ENCODE peak calls at places on chromosomes 4 and X, in six cellular contexts. K, Y, H, I, T and C are unnamed samples.
A peak's percentile ranks its signal among the peaks of the same experiment; 100 is the strongest.

GRCh38 chr4:38493068-38493467 is 170.9 kb upstream of the KLF3 start:
- DNase-seq in K (no peak), Y (no peak), H (no peak), I (no peak), T (no peak), C (no peak)

GRCh38 chrX:11435568-11435967 is 142.4 kb downstream of the AMELX start:
- DNase-seq in K (no peak), Y (no peak), H (no peak), I (no peak), T (no peak), C (no peak)

GRCh38 chrX:8033175-8033574 is 106.0 kb upstream of the PNPLA4 start:
- DNase-seq in K (no peak), Y (no peak), H (no peak), I (no peak), T (no peak), C (no peak)

GRCh38 chr4:54909964-54910363 is 215.4 kb downstream of the KDR start:
- DNase-seq in K (no peak), Y (no peak), H (no peak), I (no peak), T (no peak), C (no peak)

GRCh38 chr4:7970031-7970946 is 30.6 kb upstream of the AFAP1 start:
- DNase-seq in K (no peak), Y (peak; percentile 76), H (no peak), I (no peak), T (no peak), C (peak; percentile 42)

GRCh38 chrX:17242470-17242869 is 132.5 kb upstream of the NHS start:
- DNase-seq in K (no peak), Y (peak; percentile 10), H (no peak), I (peak; percentile 45), T (peak; percentile 43), C (peak; percentile 57)

GRCh38 chr4:168562021-168562691 is 65.3 kb downstream of the PALLD start:
- DNase-seq in K (no peak), Y (no peak), H (no peak), I (no peak), T (no peak), C (no peak)

GRCh38 chr4:144820706-144821105 is 174.8 kb downstream of the HHIP start:
- DNase-seq in K (no peak), Y (no peak), H (no peak), I (no peak), T (no peak), C (no peak)

GRCh38 chr4:25818293-25819240 is 44.2 kb downstream of the SEL1L3 start:
- DNase-seq in K (no peak), Y (no peak), H (no peak), I (no peak), T (no peak), C (no peak)

GRCh38 chrX:9133426-9133825 is 99.5 kb upstream of the FAM9B start:
- DNase-seq in K (no peak), Y (no peak), H (no peak), I (no peak), T (no peak), C (no peak)

GRCh38 chr4:174516345-174516744 is 5.9 kb downstream of the HPGD start:
- DNase-seq in K (no peak), Y (no peak), H (no peak), I (no peak), T (no peak), C (no peak)

GRCh38 chr4:8403173-8403753 is 37.3 kb downstream of the ACOX3 start:
- DNase-seq in K (peak; percentile 81), Y (peak; percentile 48), H (no peak), I (peak; percentile 93), T (peak; percentile 89), C (peak; percentile 96)

GRCh38 chr4:36269116-36269515 is 12.3 kb upstream of the DTHD1 start:
- DNase-seq in K (no peak), Y (no peak), H (no peak), I (no peak), T (no peak), C (no peak)

GRCh38 chrX:7515681-7516413 is 327.1 kb upstream of the VCX start:
- DNase-seq in K (no peak), Y (no peak), H (no peak), I (no peak), T (no peak), C (no peak)

GRCh38 chrX:149527705-149528104 is 13.1 kb upstream of the EOLA1 start:
- DNase-seq in K (peak; percentile 20), Y (peak; percentile 21), H (no peak), I (no peak), T (peak; percentile 29), C (peak; percentile 27)

GRCh38 chrX:3748052-3748559 is 34.7 kb upstream of the PRKX start:
- DNase-seq in K (no peak), Y (no peak), H (no peak), I (no peak), T (no peak), C (no peak)

GRCh38 chr4:95095352-95095974 is 337.7 kb downstream of the BMPR1B start:
- DNase-seq in K (no peak), Y (peak; percentile 5), H (no peak), I (no peak), T (no peak), C (peak; percentile 30)

GRCh38 chr4:122700178-122700725 is 32.3 kb upstream of the BBS12 start:
- DNase-seq in K (no peak), Y (peak; percentile 12), H (no peak), I (no peak), T (peak; percentile 57), C (peak; percentile 12)

GRCh38 chrX:130028196-130028595 is 45.8 kb downstream of the BCORL1 start:
- DNase-seq in K (peak; percentile 28), Y (no peak), H (no peak), I (peak; percentile 65), T (peak; percentile 52), C (peak; percentile 49)

GRCh38 chr4:14681330-14681729 is 321.0 kb upstream of the CPEB2 start:
- DNase-seq in K (no peak), Y (no peak), H (no peak), I (no peak), T (no peak), C (peak; percentile 30)

GRCh38 chr4:3483471-3483921 is 20.4 kb downstream of the DOK7 start:
- DNase-seq in K (no peak), Y (no peak), H (no peak), I (no peak), T (no peak), C (no peak)

GRCh38 chrX:6363193-6363592 is 134.5 kb upstream of the NLGN4X start:
- DNase-seq in K (no peak), Y (no peak), H (no peak), I (no peak), T (no peak), C (peak; percentile 7)

GRCh38 chrX:47564438-47565085 is 3.6 kb downstream of the ARAF start:
- DNase-seq in K (no peak), Y (no peak), H (no peak), I (no peak), T (no peak), C (no peak)

GRCh38 chr4:132792305-132792704 is 356.8 kb upstream of the PCDH10 start:
- DNase-seq in K (no peak), Y (no peak), H (no peak), I (no peak), T (no peak), C (no peak)

GRCh38 chr4:39096847-39097246 is 34.8 kb downstream of the KLHL5 start:
- DNase-seq in K (no peak), Y (no peak), H (no peak), I (no peak), T (no peak), C (no peak)

GRCh38 chrX:47361538-47362511 is 8.6 kb upstream of the ZNF157 start:
- DNase-seq in K (peak; percentile 78), Y (peak; percentile 67), H (peak; percentile 96), I (peak; percentile 62), T (peak; percentile 23), C (peak; percentile 80)

GRCh38 chrX:65581661-65582339 is 47.2 kb upstream of the LAS1L start:
- DNase-seq in K (peak; percentile 59), Y (peak; percentile 26), H (no peak), I (peak; percentile 58), T (peak; percentile 53), C (peak; percentile 57)

GRCh38 chrX:25300994-25301393 is 285.2 kb upstream of the ARX start:
- DNase-seq in K (no peak), Y (no peak), H (no peak), I (no peak), T (no peak), C (no peak)

GRCh38 chrX:152992120-152992519 is 1.8 kb downstream of the PNMA5 start:
- DNase-seq in K (no peak), Y (no peak), H (no peak), I (no peak), T (no peak), C (no peak)

DNA sequence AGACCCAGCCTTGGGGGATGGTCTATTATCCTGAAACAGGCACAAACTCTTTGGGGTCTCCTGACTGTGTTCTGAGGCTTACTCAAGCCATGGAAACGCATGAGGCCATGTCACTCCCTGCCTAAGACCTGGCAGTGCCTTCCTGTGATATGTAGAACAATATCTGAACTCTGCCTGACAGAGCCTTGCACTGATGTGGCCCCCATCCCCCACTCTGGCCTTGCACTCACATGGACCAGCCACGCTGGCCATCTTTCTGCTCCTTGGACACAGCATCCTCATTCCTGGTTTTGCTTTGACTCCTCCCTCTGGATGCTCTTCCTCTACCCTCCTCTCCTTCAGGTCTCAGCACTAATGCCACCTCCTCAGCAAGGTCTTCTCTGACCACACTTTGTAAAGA is 100.2 kb downstream of the SCD5 start:
- DNase-seq in K (no peak), Y (no peak), H (no peak), I (no peak), T (no peak), C (no peak)
- TF ChIP-seq CHD2 in K (no peak), Y (no peak), H (no peak), I (no peak), T (no peak), C (no peak)

GRCh38 chrX:13607356-13607995 is 38.1 kb downstream of the EGFL6 start:
- DNase-seq in K (no peak), Y (no peak), H (no peak), I (no peak), T (no peak), C (no peak)
- TF ChIP-seq CHD2 in K (no peak), Y (no peak), H (no peak), I (no peak), T (no peak), C (no peak)

GRCh38 chr4:140049024-140049923 is 104.7 kb downstream of the MAML3 start:
- DNase-seq in K (peak; percentile 48), Y (peak; percentile 2), H (no peak), I (peak; percentile 55), T (no peak), C (peak; percentile 62)
- TF ChIP-seq CHD2 in K (no peak), Y (no peak), H (no peak), I (no peak), T (no peak), C (peak; percentile 52)

DNA sequence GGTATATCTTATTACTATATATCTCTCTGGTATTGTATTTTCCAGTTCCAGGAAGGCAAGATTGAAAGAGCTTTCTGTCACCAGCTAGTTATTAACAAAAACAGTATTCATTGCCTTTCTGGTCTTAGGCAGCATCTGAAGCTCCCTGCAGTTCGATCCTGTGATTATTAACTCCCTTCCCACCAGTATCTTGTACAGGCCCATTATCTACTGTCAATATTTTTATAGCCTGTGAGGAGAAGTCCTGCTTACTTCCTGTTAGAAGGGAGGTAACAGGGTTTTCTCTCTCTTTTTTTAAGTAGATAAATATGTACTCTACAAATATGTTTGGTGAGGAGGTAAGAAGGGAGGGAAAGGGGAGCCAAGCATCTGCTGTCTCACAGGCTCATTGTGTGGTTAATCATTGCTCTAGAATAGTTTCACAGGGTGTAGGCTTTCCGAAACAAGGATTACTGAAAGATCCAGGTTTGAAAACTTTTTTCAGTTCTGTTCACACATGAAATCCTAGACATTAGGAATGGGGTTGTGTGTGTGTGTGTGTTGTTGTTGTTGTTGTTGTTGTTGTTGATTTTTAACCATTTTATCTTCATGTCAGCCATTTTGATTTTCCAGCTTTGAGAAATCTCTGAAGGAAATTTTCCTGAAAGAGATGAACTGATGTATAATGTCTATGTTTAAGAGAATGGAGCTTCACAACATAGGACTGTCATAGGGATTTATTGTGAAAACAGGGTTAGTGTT is 14.1 kb downstream of the ATOH1 start:
- DNase-seq in K (no peak), Y (peak; percentile 20), H (no peak), I (no peak), T (no peak), C (no peak)
- TF ChIP-seq CHD2 in K (no peak), Y (no peak), H (no peak), I (no peak), T (no peak), C (no peak)